ENCODE peak calls at places on chromosomes 1 and 21, in four cellular contexts. P is A549, H is K562, Z is H1. Q is an unnamed sample.

GRCh38 chr1:38991638-38992449 is 768 bp downstream of the AKIRIN1 start:
- DNase-seq in H (peak), P (peak), Z (no peak), Q (no peak)

GRCh38 chr1:183822081-183822611 is 17.2 kb downstream of the RGL1 start:
- DNase-seq in H (no peak), P (no peak), Z (no peak), Q (peak)

GRCh38 chr1:100396651-100397050 is 44.3 kb downstream of the CDC14A start:
- DNase-seq in H (no peak), Z (no peak), P (no peak), Q (no peak)

GRCh38 chr1:89085781-89086180 is 20.8 kb upstream of the GBP1 start:
- DNase-seq in H (peak), P (no peak), Z (no peak), Q (peak)

GRCh38 chr21:17640821-17641220 is 28.1 kb upstream of the BTG3 start:
- DNase-seq in H (no peak), P (no peak), Z (no peak), Q (no peak)

GRCh38 chr1:155083865-155084721 is 5.5 kb downstream of the EFNA3 start:
- DNase-seq in H (peak), Z (no peak), P (no peak), Q (no peak)

GRCh38 chr1:27116697-27117096 is 38.2 kb downstream of the SLC9A1 start:
- DNase-seq in Z (no peak), H (no peak), P (no peak), Q (no peak)

GRCh38 chr21:33115586-33116541 is 45.9 kb downstream of the OLIG1 start:
- DNase-seq in H (no peak), Z (no peak), P (no peak), Q (no peak)

GRCh38 chr1:162876751-162877150 is 15.8 kb upstream of the CCDC190 start:
- DNase-seq in H (no peak), Z (no peak), P (no peak), Q (no peak)

GRCh38 chr1:228044961-228045360 is 37.5 kb upstream of the ARF1 start:
- DNase-seq in H (no peak), P (no peak), Z (no peak), Q (no peak)

GRCh38 chr1:40421348-40421693 is 29.0 kb upstream of the ZFP69B start:
- DNase-seq in H (no peak), Z (no peak), P (no peak), Q (no peak)

GRCh38 chr1:154962238-154962678 is 676 bp upstream of the PYGO2 start:
- DNase-seq in P (no peak), H (peak), Z (no peak), Q (peak)

GRCh38 chr21:18049461-18049860 is 195.2 kb upstream of the CHODL start:
- DNase-seq in Z (no peak), P (no peak), H (no peak), Q (no peak)

GRCh38 chr1:19283891-19284290 is 4.7 kb downstream of the AKR7A3 start:
- DNase-seq in P (no peak), Z (no peak), H (no peak), Q (no peak)

GRCh38 chr1:16145030-16145987 is 10.6 kb downstream of the EPHA2 start:
- DNase-seq in H (peak), P (peak), Z (no peak), Q (peak)

GRCh38 chr1:186605762-186606350 is 74.4 kb downstream of the PTGS2 start:
- DNase-seq in P (no peak), Z (peak), H (peak), Q (peak)

GRCh38 chr1:212070720-212071302 is 35.3 kb downstream of the DTL start:
- DNase-seq in P (peak), H (peak), Z (no peak), Q (peak)

GRCh38 chr21:46661211-46661625 is 25.7 kb downstream of the PRMT2 start:
- DNase-seq in P (no peak), Z (peak), H (no peak), Q (peak)

GRCh38 chr1:224800486-224801119 is 128.9 kb upstream of the DNAH14 start:
- DNase-seq in Z (peak), P (no peak), H (no peak), Q (no peak)

GRCh38 chr1:1206376-1207253 is at the start of gene TNFRSF18:
- DNase-seq in Z (peak), P (no peak), H (no peak), Q (no peak)

GRCh38 chr21:15682182-15682895 is 47.4 kb upstream of the USP25 start:
- DNase-seq in H (no peak), P (no peak), Z (no peak), Q (peak)

GRCh38 chr1:174794861-174795260 is 204.9 kb upstream of the CACYBP start:
- DNase-seq in P (no peak), Z (no peak), H (no peak), Q (no peak)

GRCh38 chr1:174799136-174799479 is 200.6 kb upstream of the CACYBP start:
- DNase-seq in Z (no peak), H (no peak), P (no peak), Q (no peak)

GRCh38 chr1:174791863-174792262 is 207.9 kb upstream of the CACYBP start:
- DNase-seq in H (peak), Z (no peak), P (no peak), Q (no peak)

GRCh38 chr1:174797398-174797797 is 202.3 kb upstream of the CACYBP start:
- DNase-seq in Z (no peak), H (no peak), P (no peak), Q (no peak)

DNA sequence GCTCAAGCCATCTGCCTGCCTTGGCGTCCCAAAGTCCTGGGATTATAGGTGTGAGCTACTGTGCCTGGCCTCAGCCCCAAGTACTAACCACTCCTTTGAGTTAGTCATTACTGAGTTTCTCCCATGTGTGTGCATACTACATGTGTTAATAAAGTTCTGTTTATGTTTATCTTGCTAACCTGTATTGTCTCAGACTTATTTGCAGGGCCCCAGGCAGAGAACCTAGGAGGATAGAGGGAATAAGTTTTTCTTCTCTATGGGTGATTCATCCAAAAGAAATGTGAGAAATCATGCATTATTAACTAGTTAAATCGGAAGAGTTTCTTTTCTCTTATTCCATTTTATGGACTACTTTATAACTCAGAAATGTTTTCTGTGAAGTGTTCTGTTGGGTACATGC is 203.9 kb upstream of the CACYBP start:
- DNase-seq in Z (no peak), P (no peak), H (no peak), Q (peak)
- TF ChIP-seq MAFK in Z (no peak), P (no peak), H (no peak), Q (no peak)

DNA sequence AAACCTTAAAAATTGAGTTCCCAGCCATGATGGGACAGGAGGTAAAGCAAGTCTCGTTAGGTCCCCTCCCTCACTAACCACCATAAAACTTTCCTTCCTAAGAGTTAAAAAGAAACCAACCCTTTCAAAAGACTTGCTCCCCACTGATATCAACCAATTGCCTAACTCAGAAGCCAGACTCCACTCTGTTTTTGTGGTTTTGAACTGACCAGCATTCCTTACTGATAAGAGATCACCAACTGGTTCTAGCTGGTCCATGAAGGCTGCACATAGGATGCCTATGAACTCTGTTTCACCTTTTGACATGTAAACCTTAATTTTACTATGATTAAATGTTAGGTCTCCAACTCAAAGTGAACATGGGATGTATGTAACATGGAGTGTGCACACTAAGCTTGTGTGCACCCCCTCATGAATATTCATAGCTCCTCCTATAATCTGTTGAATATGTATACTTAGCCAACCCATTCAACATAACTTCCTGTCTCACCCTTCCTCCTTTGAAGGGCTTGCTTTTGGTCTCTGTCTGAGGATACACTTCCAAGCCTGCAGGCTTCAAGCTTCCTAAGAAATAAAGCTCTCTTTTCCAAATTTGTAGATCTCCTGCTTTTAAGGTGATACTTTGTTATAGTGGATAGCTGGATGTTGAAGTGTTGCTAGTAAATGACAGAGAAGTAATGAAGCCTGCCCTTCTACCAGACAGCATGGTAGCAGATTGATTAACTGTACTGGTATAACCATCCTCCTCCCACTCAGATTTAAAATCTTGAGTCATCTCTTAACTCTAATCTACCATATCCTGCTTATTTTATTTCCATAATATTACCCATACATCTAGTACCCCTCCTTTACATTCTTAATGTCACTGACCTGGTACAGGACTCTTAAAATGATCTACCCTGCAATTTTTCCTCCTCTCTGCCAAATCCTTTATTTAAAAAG is 95.6 kb downstream of the ZNF644 start:
- DNase-seq in P (no peak), Z (peak), H (peak), Q (peak)
- TF ChIP-seq CEBPB in P (no peak), Z (no peak), H (peak), Q (peak)

DNA sequence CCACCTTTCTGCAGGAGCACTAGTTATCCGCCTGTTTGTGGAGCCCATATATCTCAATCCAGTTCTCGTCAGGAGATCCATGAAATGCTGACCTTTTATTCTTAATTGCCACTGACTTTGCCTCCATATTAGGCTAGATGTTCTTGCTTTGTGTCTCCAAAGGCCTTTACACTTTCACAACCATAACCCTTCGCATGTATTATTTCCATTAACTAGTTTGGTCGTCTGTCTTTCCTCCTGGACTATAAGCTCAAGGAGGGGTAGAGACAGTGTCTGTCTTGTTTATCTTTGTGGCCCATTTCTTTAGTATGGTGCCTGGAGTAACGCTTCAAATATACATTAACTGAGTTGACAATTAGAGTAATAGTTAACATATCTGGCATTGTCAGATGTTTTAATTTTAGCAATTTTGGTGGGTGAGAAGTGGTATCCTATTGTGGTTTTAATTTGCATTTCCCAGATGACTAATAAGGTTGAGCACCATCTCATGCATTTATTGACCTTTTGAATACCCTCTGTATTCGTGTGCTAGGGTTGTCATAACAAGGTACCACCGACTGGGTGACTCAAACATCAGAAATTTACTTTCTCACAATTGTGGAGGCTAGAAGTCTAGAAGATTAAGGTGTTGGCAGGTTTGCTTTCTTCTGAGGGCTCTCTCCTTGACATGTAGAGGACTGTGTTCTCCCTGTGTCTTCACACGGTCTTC is 21.7 kb upstream of the IL12RB2 start:
- DNase-seq in H (no peak), Z (no peak), P (no peak), Q (no peak)
- H3K27ac ChIP-seq in H (no peak), Z (no peak), P (no peak), Q (no peak)

GRCh38 chr21:45151484-45152115 is 77.2 kb downstream of the ADARB1 start:
- DNase-seq in P (no peak), H (no peak), Z (no peak), Q (no peak)
- TF ChIP-seq MAFK in P (no peak), H (no peak), Z (no peak), Q (no peak)

DNA sequence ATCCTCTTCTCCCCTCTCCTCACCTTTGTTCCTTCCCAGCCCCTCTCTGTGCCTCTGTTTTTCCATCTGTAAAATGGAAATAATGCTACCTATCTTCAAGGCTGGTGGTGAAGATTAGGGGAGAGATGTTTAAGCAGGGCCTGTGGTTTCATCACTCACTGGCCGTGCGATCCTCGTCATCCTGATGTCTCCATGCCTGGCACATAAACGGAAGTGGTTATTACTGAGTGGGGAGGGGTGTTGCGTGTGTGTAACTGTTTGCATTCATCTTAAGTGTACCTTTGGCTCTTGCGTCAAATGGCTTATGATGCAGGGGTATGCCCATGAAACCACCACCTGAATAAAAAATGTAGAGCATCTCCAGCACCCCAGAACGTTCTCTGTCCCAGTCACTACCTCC is 17.2 kb upstream of the C1QA start:
- DNase-seq in H (no peak), Z (no peak), P (no peak), Q (no peak)
- TF ChIP-seq CEBPB in H (no peak), Z (no peak), P (no peak), Q (no peak)